ENCODE peak calls at places on chromosomes 7 and 10, in eight cellular contexts. Z, W, M, E, H, S, D and J are unnamed samples.

GRCh38 chr10:109282510-109282909 is 640.8 kb downstream of the XPNPEP1 start:
- DNase-seq in Z (no peak), W (no peak), M (peak; percentile 88), E (no peak), H (no peak), S (no peak), D (peak; percentile 83), J (no peak)

GRCh38 chr7:106138776-106139175 is 26.7 kb upstream of the SYPL1 start:
- DNase-seq in Z (no peak), W (no peak), M (no peak), E (no peak), H (no peak), S (no peak), D (no peak), J (no peak)

GRCh38 chr7:31815796-31816195 is 128.8 kb downstream of the PPP1R17 start:
- DNase-seq in Z (no peak), W (no peak), M (peak; percentile 67), E (no peak), H (no peak), S (no peak), D (peak; percentile 17), J (no peak)

GRCh38 chr10:36254191-36254590 is 612.1 kb upstream of the FZD8 start:
- DNase-seq in Z (no peak), W (peak; percentile 69), M (no peak), E (no peak), H (peak; percentile 60), S (peak; percentile 4), D (peak; percentile 31), J (peak; percentile 60)

GRCh38 chr7:28142650-28143049 is 37.9 kb downstream of the JAZF1 start:
- DNase-seq in Z (no peak), W (no peak), M (no peak), E (no peak), H (no peak), S (no peak), D (no peak), J (no peak)

GRCh38 chr10:49271346-49271745 is 27.6 kb upstream of the C10orf71 start:
- DNase-seq in Z (no peak), W (no peak), M (no peak), E (no peak), H (no peak), S (no peak), D (no peak), J (no peak)

GRCh38 chr10:61973923-61974322 is 72.4 kb downstream of the ARID5B start:
- DNase-seq in Z (no peak), W (peak; percentile 40), M (no peak), E (no peak), H (peak; percentile 49), S (no peak), D (peak; percentile 36), J (no peak)

GRCh38 chr7:33854951-33855350 is 50.4 kb upstream of the BMPER start:
- DNase-seq in Z (no peak), W (peak; percentile 57), M (peak; percentile 98), E (no peak), H (no peak), S (no peak), D (peak; percentile 84), J (no peak)

GRCh38 chr10:45111509-45111908 is 110.8 kb downstream of the ZNF22 start:
- DNase-seq in Z (no peak), W (no peak), M (no peak), E (no peak), H (no peak), S (no peak), D (no peak), J (no peak)

GRCh38 chr7:99473315-99473596 is 566 bp downstream of the ZNF789 start:
- DNase-seq in Z (no peak), W (peak; percentile 81), M (peak; percentile 89), E (peak; percentile 76), H (peak; percentile 63), S (peak; percentile 41), D (peak; percentile 79), J (peak; percentile 45)

GRCh38 chr7:128299109-128299514 is 44.6 kb downstream of the RBM28 start:
- DNase-seq in Z (no peak), W (no peak), M (no peak), E (no peak), H (no peak), S (no peak), D (no peak), J (no peak)

GRCh38 chr10:26946103-26946907 is 85.5 kb upstream of the ABI1 start:
- DNase-seq in Z (no peak), W (peak; percentile 8), M (no peak), E (no peak), H (no peak), S (peak; percentile 33), D (no peak), J (no peak)

GRCh38 chr7:159197066-159197975 is 52.7 kb upstream of the VIPR2 start:
- DNase-seq in Z (no peak), W (no peak), M (no peak), E (no peak), H (peak; percentile 71), S (no peak), D (no peak), J (peak; percentile 47)

GRCh38 chr7:24833548-24833947 is 76.3 kb upstream of the GSDME start:
- DNase-seq in Z (no peak), W (no peak), M (no peak), E (no peak), H (no peak), S (no peak), D (no peak), J (no peak)

GRCh38 chr7:21497072-21497471 is 45.8 kb upstream of the DNAH11 start:
- DNase-seq in Z (no peak), W (peak; percentile 46), M (no peak), E (no peak), H (no peak), S (no peak), D (peak; percentile 55), J (no peak)

GRCh38 chr10:11798862-11799735 is 24.1 kb upstream of the PROSER2 start:
- DNase-seq in Z (no peak), W (peak; percentile 36), M (no peak), E (no peak), H (peak; percentile 100), S (no peak), D (no peak), J (no peak)

GRCh38 chr7:33399528-33400213 is 270.3 kb downstream of the BBS9 start:
- DNase-seq in Z (no peak), W (no peak), M (no peak), E (no peak), H (no peak), S (no peak), D (no peak), J (no peak)

GRCh38 chr7:96199421-96199820 is 122.5 kb downstream of the SLC25A13 start:
- DNase-seq in Z (no peak), W (peak; percentile 8), M (peak; percentile 42), E (no peak), H (no peak), S (no peak), D (peak; percentile 54), J (no peak)

GRCh38 chr10:132784582-132785432 is 1.1 kb downstream of the NKX6-2 start:
- DNase-seq in Z (no peak), W (peak; percentile 6), M (peak; percentile 7), E (no peak), H (no peak), S (no peak), D (no peak), J (no peak)
- H3K4me3 ChIP-seq in Z (no peak overlapping the region), W (no peak overlapping the region), M (no peak overlapping the region), E (no peak overlapping the region), H (no peak overlapping the region), S (no peak overlapping the region), D (no peak overlapping the region), J (no peak overlapping the region)

DNA sequence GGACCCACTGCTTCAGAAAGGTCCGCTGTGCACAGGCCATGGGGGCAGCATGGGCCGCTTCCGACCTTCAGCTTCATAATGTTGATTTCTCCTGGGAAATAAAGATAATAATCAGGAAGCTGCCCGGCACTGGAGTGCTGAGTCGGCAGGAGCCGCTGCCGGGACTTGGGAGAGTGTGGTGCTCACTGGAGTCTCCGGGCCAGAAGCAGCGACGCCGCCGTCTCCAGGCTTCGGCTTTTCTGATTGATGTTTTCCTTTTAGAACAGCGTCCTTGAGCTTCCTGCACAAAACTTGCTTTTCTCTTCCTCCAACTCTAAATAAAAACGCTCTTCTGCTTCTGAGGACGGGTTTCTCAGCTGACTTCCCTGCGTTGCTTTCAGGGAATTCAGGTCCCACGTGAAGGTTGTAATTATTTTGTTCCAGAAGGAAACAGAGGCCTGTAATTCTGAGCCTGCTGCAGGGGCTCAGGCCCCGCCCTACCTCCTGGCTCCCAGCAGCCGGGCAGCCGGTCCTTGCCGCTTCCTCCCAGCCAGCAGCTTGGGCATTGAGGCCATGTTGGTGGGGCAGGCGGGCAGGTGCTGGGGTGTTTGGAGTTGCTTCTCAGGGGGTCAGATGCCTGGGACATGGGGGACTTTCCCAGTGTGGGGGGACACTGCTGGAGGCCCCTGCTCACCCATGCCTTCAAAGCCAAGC is 14.7 kb downstream of the PWWP2B start:
- DNase-seq in Z (no peak), W (peak; percentile 35), M (peak; percentile 28), E (no peak), H (peak; percentile 63), S (peak; percentile 68), D (peak; percentile 63), J (no peak)
- H3K27ac ChIP-seq in Z (no peak overlapping the region), W (peak overlapping the region; percentile 13), M (no peak overlapping the region), E (no peak overlapping the region), H (peak overlapping the region; percentile 67), S (peak overlapping the region; percentile 98), D (no peak overlapping the region), J (no peak overlapping the region)

GRCh38 chr7:43653891-43654504 is 71.1 kb downstream of the STK17A start:
- DNase-seq in Z (no peak), W (no peak), M (peak; percentile 62), E (peak; percentile 28), H (no peak), S (no peak), D (no peak), J (no peak)
- H3K4me3 ChIP-seq in Z (no peak overlapping the region), W (no peak overlapping the region), M (no peak overlapping the region), E (no peak overlapping the region), H (no peak overlapping the region), S (no peak overlapping the region), D (no peak overlapping the region), J (no peak overlapping the region)

GRCh38 chr10:77919713-77920108 is 6.8 kb downstream of the DLG5 start:
- DNase-seq in Z (no peak), W (peak; percentile 42), M (peak; percentile 70), E (peak; percentile 70), H (peak; percentile 35), S (no peak), D (peak; percentile 75), J (peak; percentile 50)

GRCh38 chr10:77922551-77923179 is 3.9 kb downstream of the DLG5 start:
- DNase-seq in Z (no peak), W (no peak), M (no peak), E (no peak), H (no peak), S (no peak), D (no peak), J (no peak)

GRCh38 chr10:77922055-77922454 is 4.5 kb downstream of the DLG5 start:
- DNase-seq in Z (no peak), W (no peak), M (no peak), E (no peak), H (no peak), S (no peak), D (no peak), J (no peak)

GRCh38 chr10:77921395-77921794 is 5.2 kb downstream of the DLG5 start:
- DNase-seq in Z (no peak), W (no peak), M (no peak), E (no peak), H (no peak), S (no peak), D (no peak), J (no peak)

DNA sequence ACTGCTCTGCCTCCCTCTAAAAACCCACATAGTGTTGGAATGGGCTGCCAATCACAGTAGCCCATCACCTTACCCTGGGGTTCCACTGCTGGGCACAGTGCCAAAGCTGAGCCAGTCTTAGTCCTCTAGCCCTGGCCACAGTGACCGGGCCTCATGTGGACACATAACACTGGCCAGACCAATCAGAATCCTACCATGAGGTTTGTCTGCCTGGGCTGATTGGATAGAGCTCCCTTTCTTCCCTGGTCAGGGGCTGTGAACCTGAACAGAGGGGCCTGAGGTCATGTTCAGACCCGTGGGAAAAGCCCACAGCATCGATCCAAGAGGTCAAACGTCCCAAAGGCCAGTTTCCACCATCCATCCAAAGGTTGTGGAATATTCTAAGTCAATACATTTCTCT is 6.1 kb downstream of the DLG5 start:
- DNase-seq in Z (no peak), W (no peak), M (no peak), E (no peak), H (no peak), S (no peak), D (no peak), J (no peak)
- H3K27ac ChIP-seq in Z (no peak overlapping the region), W (no peak overlapping the region), M (no peak overlapping the region), E (no peak overlapping the region), H (no peak overlapping the region), S (no peak overlapping the region), D (no peak overlapping the region), J (no peak overlapping the region)